ENCODE peak calls at places on chromosomes 4 and X, in five cellular contexts. I, C, L, T and G are unnamed samples.

GRCh38 chrX:18354369-18355329 is at the start of gene SCML2:
- DNase-seq in C (peak), T (no peak), I (no peak), L (no peak), G (peak)

GRCh38 chr4:73676881-73677323 is 56.7 kb upstream of the RASSF6 start:
- DNase-seq in I (no peak), L (no peak), C (no peak), T (no peak), G (peak)

GRCh38 chr4:128241019-128241418 is 46.6 kb downstream of the PGRMC2 start:
- DNase-seq in T (no peak), C (no peak), I (no peak), L (no peak), G (no peak)

GRCh38 chr4:164056426-164057142 is 562.1 kb downstream of the TMA16 start:
- DNase-seq in L (no peak), T (no peak), I (no peak), C (no peak), G (no peak)

GRCh38 chr4:14653338-14653737 is 348.9 kb upstream of the CPEB2 start:
- DNase-seq in T (no peak), I (no peak), L (no peak), C (no peak), G (no peak)

GRCh38 chr4:123892997-123893745 is 496.6 kb downstream of the SPRY1 start:
- DNase-seq in C (no peak), T (no peak), L (no peak), I (no peak), G (peak)

GRCh38 chr4:123350726-123351125 is 45.9 kb upstream of the SPRY1 start:
- DNase-seq in L (no peak), T (no peak), C (no peak), I (no peak), G (no peak)

GRCh38 chr4:189285377-189285776 is 655.3 kb upstream of the FRG1 start:
- DNase-seq in I (no peak), C (no peak), T (no peak), L (no peak), G (no peak)

GRCh38 chrX:44447214-44447613 is 95.4 kb downstream of the FUNDC1 start:
- DNase-seq in C (no peak), L (no peak), T (no peak), I (no peak), G (no peak)

GRCh38 chr4:188198980-188199792 is 59.9 kb downstream of the TRIML1 start:
- DNase-seq in L (no peak), I (no peak), C (no peak), T (no peak), G (no peak)

GRCh38 chr4:22987861-22988260 is 295.1 kb downstream of the GBA3 start:
- DNase-seq in I (no peak), T (no peak), C (peak), L (no peak), G (peak)

GRCh38 chr4:19224820-19225219 is 1026.9 kb upstream of the SLIT2 start:
- DNase-seq in T (no peak), C (no peak), I (no peak), L (no peak), G (peak)

GRCh38 chr4:152415980-152416379 is 119.9 kb downstream of the FBXW7 start:
- DNase-seq in I (no peak), L (no peak), C (no peak), T (no peak), G (peak)

GRCh38 chr4:185589067-185589844 is 53.9 kb upstream of the PDLIM3 start:
- DNase-seq in C (no peak), L (no peak), I (no peak), T (no peak), G (peak)

GRCh38 chr4:93891244-93891643 is 62.7 kb downstream of the ATOH1 start:
- DNase-seq in I (no peak), C (no peak), T (no peak), L (no peak), G (no peak)

GRCh38 chr4:16237715-16238114 is 11.4 kb upstream of the TAPT1 start:
- DNase-seq in I (no peak), T (no peak), C (no peak), L (no peak), G (no peak)

GRCh38 chr4:72444104-72444503 is 124.9 kb downstream of the ADAMTS3 start:
- DNase-seq in I (no peak), C (no peak), T (no peak), L (no peak), G (no peak)

GRCh38 chrX:136577562-136577961 is 45.5 kb downstream of the VGLL1 start:
- DNase-seq in C (peak), T (peak), I (peak), L (peak), G (peak)

GRCh38 chrX:24646745-24647182 is 383 bp downstream of the PCYT1B start:
- DNase-seq in L (no peak), C (no peak), I (no peak), T (no peak), G (peak)

GRCh38 chr4:1191621-1192020 is 19.2 kb upstream of the SPON2 start:
- DNase-seq in L (no peak), I (peak), T (no peak), C (no peak), G (no peak)

GRCh38 chrX:43560247-43560946 is 95.7 kb upstream of the MAOA start:
- DNase-seq in L (no peak), C (no peak), T (no peak), I (no peak), G (no peak)

GRCh38 chrX:75155454-75155829 is 641 bp downstream of the ABCB7 start:
- DNase-seq in C (no peak), L (no peak), T (no peak), I (no peak), G (peak)

GRCh38 chr4:108135549-108136209 is 33.1 kb downstream of the LEF1 start:
- DNase-seq in L (no peak), I (no peak), T (no peak), C (no peak), G (no peak)

GRCh38 chr4:156497486-156497885 is 474.1 kb downstream of the PDGFC start:
- DNase-seq in C (no peak), L (no peak), T (no peak), I (no peak), G (no peak)

GRCh38 chr4:7539659-7540058 is 104.9 kb upstream of the PSAPL1 start:
- DNase-seq in C (no peak), T (no peak), I (no peak), L (no peak), G (no peak)

GRCh38 chrX:121245763-121246162 is 198.4 kb downstream of the GLUD2 start:
- DNase-seq in I (no peak), T (no peak), C (no peak), L (no peak), G (no peak)

GRCh38 chr4:24917076-24917856 is 4.4 kb upstream of the CCDC149 start:
- DNase-seq in L (no peak), C (no peak), I (no peak), T (no peak), G (no peak)

GRCh38 chrX:22950278-22951266 is 49.2 kb upstream of the DDX53 start:
- DNase-seq in C (peak), I (no peak), L (no peak), T (no peak), G (peak)

GRCh38 chrX:132411310-132411977 is 77.4 kb downstream of the MBNL3 start:
- DNase-seq in L (no peak), T (no peak), I (no peak), C (no peak), G (no peak)

GRCh38 chr4:77433102-77433733 is 172.4 kb upstream of the CXCL13 start:
- DNase-seq in L (no peak), I (no peak), T (peak), C (no peak), G (peak)

GRCh38 chrX:11381464-11381863 is 88.3 kb downstream of the AMELX start:
- DNase-seq in I (peak), L (no peak), T (peak), C (no peak), G (peak)

GRCh38 chrX:18886005-18886343 is 97.9 kb downstream of the PHKA2 start:
- DNase-seq in T (no peak), L (no peak), I (no peak), C (no peak), G (no peak)